ENCODE peak calls at places on chromosome 16, in seven cellular contexts. H is AG04449, O is astrocyte, K is B cell, G is nephron progenitor cell, P is fibroblast of lung, Z is HCT116. C is an unnamed sample.

GRCh38 chr16:12025926-12026325 is 49.4 kb downstream of the SNX29 start:
- DNase-seq in H (no peak), O (no peak), G (no peak), K (no peak), Z (no peak), P (no peak), C (no peak)

GRCh38 chr16:23058576-23058975 is 90.7 kb downstream of the USP31 start:
- DNase-seq in Z (no peak), H (no peak), P (no peak), K (no peak), O (no peak), G (peak), C (no peak)

GRCh38 chr16:54935411-54936085 is 4.9 kb downstream of the IRX5 start:
- DNase-seq in Z (no peak), P (peak), O (peak), H (no peak), G (no peak), K (no peak), C (no peak)

GRCh38 chr16:77782694-77783093 is 5.7 kb upstream of the VAT1L start:
- DNase-seq in P (no peak), O (no peak), H (no peak), Z (peak), G (no peak), K (no peak), C (no peak)

GRCh38 chr16:12406158-12406557 is 397.5 kb downstream of the CPPED1 start:
- DNase-seq in G (no peak), K (no peak), P (no peak), O (no peak), H (no peak), Z (no peak), C (no peak)

GRCh38 chr16:19850131-19850817 is 34.4 kb downstream of the GPRC5B start:
- DNase-seq in Z (no peak), K (no peak), H (no peak), G (no peak), O (no peak), P (no peak), C (no peak)

GRCh38 chr16:68640972-68641371 is 4.1 kb upstream of the CDH3 start:
- DNase-seq in Z (no peak), P (peak), H (no peak), G (no peak), O (peak), K (no peak), C (no peak)

GRCh38 chr16:9139965-9140364 is 48.5 kb downstream of the HAPSTR1 start:
- DNase-seq in Z (peak), P (peak), G (no peak), H (no peak), O (no peak), K (no peak), C (peak)

GRCh38 chr16:80299416-80299815 is 241.4 kb upstream of the DYNLRB2 start:
- DNase-seq in G (no peak), K (no peak), O (peak), Z (no peak), P (peak), H (no peak), C (no peak)

GRCh38 chr16:5428932-5429331 is 331.3 kb upstream of the EEF2KMT start:
- DNase-seq in G (peak), K (no peak), Z (no peak), P (peak), H (no peak), O (no peak), C (no peak)

GRCh38 chr16:67329901-67330300 is 3.3 kb downstream of the LRRC36 start:
- DNase-seq in K (no peak), H (no peak), O (no peak), G (no peak), P (no peak), Z (no peak), C (no peak)

GRCh38 chr16:11053916-11054460 is 109.6 kb downstream of the CLEC16A start:
- DNase-seq in P (no peak), K (no peak), Z (no peak), H (no peak), G (no peak), O (no peak), C (peak)

GRCh38 chr16:60073376-60073775 is 1339.3 kb upstream of the GOT2 start:
- DNase-seq in P (peak), K (no peak), H (no peak), G (no peak), O (peak), Z (no peak), C (no peak)

GRCh38 chr16:30896203-30896889 is at the start of gene CTF1:
- DNase-seq in Z (peak), O (peak), K (no peak), P (peak), G (peak), H (peak), C (peak)

GRCh38 chr16:19765860-19766553 is 47.9 kb downstream of the IQCK start:
- DNase-seq in O (no peak), Z (no peak), K (no peak), H (no peak), G (no peak), P (no peak), C (no peak)

GRCh38 chr16:88387941-88388627 is 5.3 kb downstream of the ZNF469 start:
- DNase-seq in H (no peak), P (peak), G (no peak), O (peak), Z (no peak), K (no peak), C (peak)

GRCh38 chr16:24577167-24577566 is 37.8 kb downstream of the RBBP6 start:
- DNase-seq in K (no peak), H (no peak), Z (no peak), O (peak), G (no peak), P (peak), C (no peak)

GRCh38 chr16:73082608-73083007 is 34.7 kb upstream of the ZFHX3 start:
- DNase-seq in K (no peak), Z (no peak), H (peak), O (peak), P (peak), G (no peak), C (no peak)

GRCh38 chr16:85046957-85047866 is 19.6 kb downstream of the KIAA0513 start:
- DNase-seq in Z (no peak), G (no peak), O (no peak), H (no peak), K (no peak), P (no peak), C (no peak)

GRCh38 chr16:80033783-80034468 is 433.4 kb upstream of the MAF start:
- DNase-seq in H (no peak), K (no peak), P (no peak), O (no peak), Z (no peak), G (no peak), C (no peak)

GRCh38 chr16:588639-588888 is 1.3 kb upstream of the RAB40C start:
- DNase-seq in Z (no peak), G (peak), H (no peak), K (peak), P (peak), O (peak), C (no peak)

GRCh38 chr16:31874354-31875111 is 926 bp downstream of the ZNF267 start:
- DNase-seq in O (peak), Z (no peak), H (no peak), G (no peak), K (peak), P (peak), C (no peak)

GRCh38 chr16:12087901-12088364 is 111.4 kb downstream of the SNX29 start:
- DNase-seq in K (peak), G (no peak), H (no peak), O (no peak), Z (no peak), P (no peak), C (no peak)

GRCh38 chr16:77431131-77431670 is 3.6 kb downstream of the ADAMTS18 start:
- DNase-seq in Z (no peak), O (peak), H (no peak), K (no peak), P (no peak), G (no peak), C (no peak)

GRCh38 chr16:64715624-64716023 is 406.2 kb downstream of the CDH11 start:
- DNase-seq in K (no peak), G (no peak), H (no peak), O (no peak), P (no peak), Z (no peak), C (no peak)

GRCh38 chr16:65117701-65118448 is 4.0 kb downstream of the CDH11 start:
- DNase-seq in K (no peak), P (peak), Z (peak), H (no peak), G (peak), O (peak), C (no peak)

GRCh38 chr16:67530013-67530939 is 1.6 kb downstream of the RIPOR1 start:
- DNase-seq in O (peak), H (no peak), Z (no peak), K (peak), G (peak), P (peak), C (no peak)

GRCh38 chr16:31243734-31244670 is 15.8 kb upstream of the ITGAM start:
- DNase-seq in Z (no peak), P (no peak), O (no peak), K (peak), H (no peak), G (no peak), C (no peak)

GRCh38 chr16:27439273-27440018 is 37.5 kb downstream of the IL21R start:
- DNase-seq in O (no peak), Z (no peak), G (no peak), K (no peak), H (no peak), P (no peak), C (peak)

GRCh38 chr16:66961065-66961744 is at the start of gene CES3:
- DNase-seq in G (peak), H (no peak), K (no peak), P (peak), Z (peak), O (peak), C (no peak)

GRCh38 chr16:70674221-70675014 is 11.4 kb downstream of the MTSS2 start:
- DNase-seq in G (no peak), K (no peak), O (no peak), H (no peak), P (no peak), Z (no peak), C (no peak)

GRCh38 chr16:11539635-11540034 is 47.1 kb downstream of the LITAF start:
- DNase-seq in O (no peak), P (no peak), H (no peak), Z (no peak), K (no peak), G (no peak), C (no peak)

GRCh38 chr16:75402174-75402820 is 31.0 kb downstream of the CFDP1 start:
- DNase-seq in O (peak), P (peak), G (no peak), H (no peak), K (no peak), Z (no peak), C (no peak)

GRCh38 chr16:75406943-75407342 is 26.4 kb downstream of the CFDP1 start:
- DNase-seq in O (no peak), H (no peak), K (no peak), Z (no peak), P (no peak), G (no peak), C (no peak)

GRCh38 chr16:75401697-75402096 is 31.6 kb downstream of the CFDP1 start:
- DNase-seq in Z (no peak), H (no peak), P (no peak), K (no peak), G (no peak), O (no peak), C (no peak)

GRCh38 chr16:75398333-75398732 is 35.0 kb downstream of the CFDP1 start:
- DNase-seq in G (no peak), H (no peak), O (no peak), K (no peak), Z (no peak), P (no peak), C (no peak)

GRCh38 chr16:75402821-75403475 is 30.4 kb downstream of the CFDP1 start:
- DNase-seq in O (no peak), K (peak), Z (peak), G (no peak), P (peak), H (no peak), C (no peak)
- TF ChIP-seq CTCF in O (peak), K (peak), Z (peak), G (peak), P (peak), H (peak), C (peak)

GRCh38 chr16:1942810-1943726 is at the start of gene MSRB1:
- DNase-seq in K (peak), G (peak), P (peak), Z (peak), O (peak), H (peak), C (peak)

GRCh38 chr16:1941924-1942809 is 832 bp downstream of the MSRB1 start:
- DNase-seq in Z (no peak), H (no peak), K (no peak), P (peak), O (no peak), G (no peak), C (peak)

GRCh38 chr16:1940273-1941161 is 2.5 kb downstream of the MSRB1 start:
- DNase-seq in P (no peak), Z (no peak), O (no peak), K (no peak), H (no peak), G (no peak), C (no peak)

GRCh38 chr16:1938910-1939309 is 4.1 kb downstream of the MSRB1 start:
- DNase-seq in O (no peak), G (no peak), H (no peak), P (no peak), K (no peak), Z (no peak), C (no peak)

DNA sequence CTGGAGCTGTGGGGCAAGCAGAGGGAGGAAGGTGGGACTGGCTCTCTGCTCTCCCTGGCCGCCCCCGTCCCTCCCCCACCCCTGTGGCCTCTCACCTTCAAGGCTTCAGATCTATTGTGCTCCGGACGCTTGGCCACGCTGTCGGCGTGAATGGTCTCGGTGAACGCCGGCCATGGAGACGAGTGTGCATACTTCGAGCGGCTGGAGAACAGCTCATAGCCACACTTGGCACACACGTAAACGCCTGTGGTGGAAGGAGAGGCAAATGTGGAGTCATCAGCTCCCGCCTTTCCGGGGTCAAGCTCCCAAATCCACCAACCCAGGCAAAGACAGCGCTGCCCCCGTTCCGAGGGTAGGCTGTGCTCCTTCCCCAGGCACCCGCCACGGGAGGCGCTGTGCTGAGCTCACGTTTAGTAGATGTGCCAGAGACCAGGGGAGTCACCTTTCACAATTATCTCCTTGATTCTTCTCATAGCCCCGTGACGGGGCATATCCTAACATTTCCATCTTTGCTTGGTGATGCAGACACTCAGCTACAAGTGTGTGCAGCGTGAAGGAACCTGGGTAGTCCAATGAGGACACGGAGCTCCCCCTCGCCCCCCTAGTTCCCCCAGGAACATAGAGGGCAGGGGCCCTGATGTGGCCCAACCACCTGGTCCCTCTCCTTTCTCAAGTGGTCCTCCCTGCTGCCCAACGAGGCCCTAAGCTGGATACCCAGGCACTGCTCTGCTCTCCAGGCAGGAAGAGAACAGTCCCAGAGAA is 1.7 kb downstream of the MSRB1 start:
- DNase-seq in P (peak), K (no peak), H (no peak), Z (no peak), O (peak), G (no peak), C (no peak)
- TF ChIP-seq CTCF in P (peak), K (no peak), H (no peak), Z (no peak), O (peak), G (no peak), C (no peak)

GRCh38 chr16:29641561-29641960 is 21.5 kb upstream of the SPN start:
- DNase-seq in P (no peak), O (no peak), G (no peak), Z (no peak), K (no peak), H (no peak), C (no peak)
- TF ChIP-seq CTCF in P (peak), O (no peak), G (no peak), Z (peak), K (no peak), H (no peak), C (peak)

GRCh38 chr16:4349332-4349731 is 1.8 kb downstream of the PAM16 start:
- DNase-seq in G (no peak), P (no peak), H (no peak), O (no peak), K (no peak), Z (no peak), C (no peak)

GRCh38 chr16:4350365-4350786 is 745 bp downstream of the PAM16 start:
- DNase-seq in G (no peak), Z (no peak), H (no peak), K (no peak), P (no peak), O (no peak), C (no peak)

GRCh38 chr16:4351880-4352279 is 759 bp upstream of the PAM16 start:
- DNase-seq in Z (no peak), K (no peak), P (peak), O (no peak), H (no peak), G (no peak), C (no peak)

GRCh38 chr16:4352843-4353242 is 1.7 kb upstream of the PAM16 start:
- DNase-seq in H (no peak), Z (no peak), K (no peak), P (no peak), G (no peak), O (no peak), C (no peak)

DNA sequence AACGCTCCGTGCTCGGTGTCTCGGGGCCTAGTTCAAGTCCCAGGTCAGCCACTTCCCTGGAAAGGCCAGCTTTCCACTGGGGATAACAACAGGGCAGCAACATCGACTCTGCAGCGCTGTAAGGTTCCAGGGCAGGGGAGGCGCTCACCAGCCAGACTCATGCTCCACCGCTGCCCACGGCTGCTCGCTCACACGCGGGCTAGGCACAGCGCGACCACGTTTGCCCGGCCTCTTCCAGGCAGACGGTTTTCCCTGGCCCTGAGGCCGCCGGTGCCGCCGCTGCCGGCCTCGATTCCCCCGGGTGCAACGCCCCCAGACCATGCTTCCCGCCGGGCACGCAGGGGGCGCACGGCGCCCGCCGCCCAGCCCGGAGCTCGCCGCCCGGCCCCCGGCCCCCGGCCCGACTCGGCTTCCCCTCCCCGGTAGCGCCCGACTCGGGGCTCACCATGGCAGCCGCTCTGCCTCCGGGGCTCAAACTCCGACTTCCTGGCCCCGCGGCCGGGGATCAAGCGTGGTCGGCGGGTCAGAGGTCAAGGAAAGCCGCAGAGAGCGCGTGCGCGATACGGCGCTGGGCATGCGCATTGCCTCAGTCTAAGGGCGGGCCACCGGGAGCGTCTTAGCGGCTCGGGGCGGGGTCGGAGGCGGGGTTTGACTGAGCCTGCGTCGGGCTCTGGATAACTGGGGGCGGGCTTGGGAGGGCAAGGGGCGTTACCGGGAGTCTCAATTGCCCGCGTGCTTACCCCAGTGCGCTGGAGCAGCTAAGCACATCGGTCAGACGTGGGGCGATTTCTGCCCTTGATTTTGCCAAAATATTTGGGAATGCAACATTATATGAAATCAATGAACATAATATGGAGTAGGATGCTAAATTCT is at the start of gene PAM16:
- DNase-seq in K (peak), P (peak), O (peak), G (peak), H (peak), Z (peak), C (no peak)
- TF ChIP-seq CTCF in K (peak), P (no peak), O (no peak), G (no peak), H (no peak), Z (no peak), C (peak)

GRCh38 chr16:50996166-50996565 is 154.9 kb downstream of the SALL1 start:
- DNase-seq in Z (no peak), P (no peak), G (no peak), K (no peak), O (no peak), H (no peak), C (no peak)
- TF ChIP-seq CTCF in Z (no peak), P (no peak), G (no peak), K (no peak), O (no peak), H (no peak), C (no peak)

GRCh38 chr16:6725634-6726331 is 606.9 kb upstream of the RBFOX1 start:
- DNase-seq in O (no peak), K (no peak), Z (no peak), G (no peak), P (no peak), H (no peak), C (no peak)
- TF ChIP-seq CTCF in O (no peak), K (no peak), Z (no peak), G (no peak), P (no peak), H (no peak), C (peak)

DNA sequence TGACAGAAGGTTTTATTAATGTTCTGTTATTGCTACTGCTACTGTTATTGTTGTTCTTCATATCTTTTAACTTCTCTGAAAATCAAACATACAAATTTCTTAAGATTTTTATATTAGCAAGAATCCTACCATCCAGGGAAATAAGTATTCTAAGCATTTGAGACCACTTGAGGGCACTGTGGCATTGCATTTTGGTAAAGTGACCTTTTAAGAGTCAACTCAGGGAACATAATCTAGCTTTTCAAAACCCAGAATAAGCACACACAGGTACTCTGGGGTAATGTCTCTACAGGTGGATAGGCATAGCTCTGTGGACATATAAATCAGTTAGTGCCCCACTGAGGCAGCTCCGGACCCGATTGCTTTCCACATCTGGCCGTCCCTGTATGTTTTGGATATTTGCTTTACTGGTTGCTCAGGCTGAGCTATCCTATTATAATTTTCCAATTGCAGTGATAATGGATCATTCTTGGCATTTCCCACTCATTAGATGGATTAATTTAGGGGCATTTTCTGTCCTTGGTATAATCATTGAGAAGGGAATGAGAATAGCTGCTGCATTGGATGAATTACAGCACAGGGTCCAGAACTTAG is 1425.1 kb upstream of the CDH8 start:
- DNase-seq in G (peak), K (no peak), O (peak), P (peak), H (peak), Z (no peak), C (no peak)
- TF ChIP-seq CTCF in G (peak), K (no peak), O (peak), P (peak), H (peak), Z (no peak), C (peak)

GRCh38 chr16:49382916-49383315 is 9.3 kb downstream of the C16orf78 start:
- DNase-seq in G (no peak), P (no peak), K (no peak), Z (peak), O (no peak), H (no peak), C (no peak)
- TF ChIP-seq CTCF in G (peak), P (no peak), K (no peak), Z (no peak), O (no peak), H (no peak), C (no peak)

C was measured in chondrocyte.